ENCODE peak calls at places on chromosomes 2 and 18, in eight cellular contexts. L is aorta; V is neural progenitor cell; D is tibial artery; S is psoas muscle; E is PC-9; K is effector memory CD4-positive, alpha-beta T cell; G is colonic mucosa. W is an unnamed sample. For H3K4me1, the result is how much of the 10 kb centered on the place peaks cover.

GRCh38 chr18:51275712-51276473 is 78.4 kb upstream of the MEX3C start:
- DNase-seq in G (no peak), V (no peak), K (no peak), E (no peak), L (no peak), S (peak), D (no peak), W (no peak)

GRCh38 chr2:102558463-102558862 is 60.9 kb upstream of the SLC9A2 start:
- DNase-seq in S (no peak), D (no peak), V (no peak), L (no peak), K (no peak), G (no peak), E (no peak), W (no peak)

GRCh38 chr2:109339519-109339991 is 210.6 kb downstream of the SH3RF3 start:
- DNase-seq in E (no peak), K (no peak), S (no peak), G (no peak), D (no peak), V (no peak), L (no peak), W (no peak)

GRCh38 chr18:79818036-79818435 is 20.3 kb downstream of the KCNG2 start:
- DNase-seq in L (peak), K (no peak), G (no peak), V (no peak), S (no peak), E (no peak), D (no peak), W (no peak)

GRCh38 chr2:228105526-228106250 is 75.8 kb downstream of the SPHKAP start:
- DNase-seq in K (no peak), S (no peak), L (no peak), D (no peak), E (no peak), G (no peak), V (no peak), W (no peak)

GRCh38 chr2:10079931-10080535 is at the start of gene CYS1:
- DNase-seq in K (no peak), D (no peak), L (peak), G (no peak), V (peak), S (peak), E (peak), W (no peak)

GRCh38 chr2:214203199-214203598 is 207.7 kb upstream of the VWC2L start:
- DNase-seq in V (no peak), K (no peak), S (no peak), E (no peak), L (no peak), G (no peak), D (no peak), W (no peak)

GRCh38 chr2:9030882-9031645 is 27.6 kb upstream of the MBOAT2 start:
- DNase-seq in L (no peak), E (no peak), D (no peak), K (no peak), S (no peak), V (no peak), G (no peak), W (no peak)

GRCh38 chr2:189511210-189511609 is 69.4 kb downstream of the SLC40A1 start:
- DNase-seq in E (no peak), V (no peak), S (no peak), G (no peak), L (no peak), D (no peak), K (no peak), W (no peak)

GRCh38 chr18:78642561-78643398 is 336.8 kb upstream of the SALL3 start:
- DNase-seq in E (no peak), S (no peak), K (no peak), V (peak), G (no peak), D (no peak), L (no peak), W (no peak)

GRCh38 chr2:98822301-98823164 is 91.6 kb upstream of the MGAT4A start:
- DNase-seq in L (peak), D (peak), E (no peak), V (peak), G (no peak), K (peak), S (peak), W (peak)

GRCh38 chr2:117615106-117615505 is 199.4 kb upstream of the DDX18 start:
- DNase-seq in K (no peak), L (no peak), V (no peak), E (no peak), G (no peak), S (no peak), D (no peak), W (no peak)

GRCh38 chr2:216700088-216700567 is 4.8 kb upstream of the IGFBP5 start:
- DNase-seq in S (no peak), V (no peak), E (no peak), D (no peak), L (no peak), K (no peak), G (no peak), W (no peak)

GRCh38 chr2:3223080-3223923 is 154.3 kb downstream of the EIPR1 start:
- DNase-seq in D (no peak), V (no peak), L (no peak), S (no peak), G (no peak), E (no peak), K (peak), W (peak)

GRCh38 chr2:111662771-111663470 is 221.1 kb downstream of the ANAPC1 start:
- DNase-seq in D (no peak), V (no peak), G (peak), K (no peak), E (peak), S (no peak), L (no peak), W (no peak)

GRCh38 chr2:212099658-212100057 is 438.9 kb downstream of the ERBB4 start:
- DNase-seq in S (no peak), V (no peak), K (no peak), E (no peak), D (no peak), L (no peak), G (no peak), W (no peak)

DNA sequence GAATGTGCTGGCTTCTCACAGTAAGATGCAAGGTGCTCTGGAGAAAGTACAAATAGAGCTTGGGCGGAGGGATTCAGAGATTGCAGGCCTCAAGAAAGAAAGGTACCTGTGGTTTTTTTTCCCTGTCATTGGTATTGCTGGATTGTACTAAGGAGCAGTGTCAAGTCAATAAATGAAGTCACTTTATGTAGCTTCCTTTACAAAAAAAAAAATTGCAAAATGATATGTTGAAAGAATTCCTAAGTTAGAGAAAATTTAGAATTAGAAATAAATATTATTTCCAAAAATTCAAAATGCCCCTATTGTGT is 80.0 kb downstream of the GTF3C3 start:
- DNase-seq in V (no peak), S (no peak), L (no peak), G (no peak), K (no peak), E (no peak), D (no peak), W (no peak)
- H3K27ac ChIP-seq in V (no peak), S (peak), L (no peak), G (no peak), K (no peak), E (no peak), D (no peak), W (no peak)

GRCh38 chr2:38380397-38381130 is 3.5 kb upstream of the ATL2 start:
- DNase-seq in S (no peak), E (no peak), V (no peak), K (no peak), D (no peak), L (no peak), G (no peak), W (peak)
- H3K4me1 ChIP-seq in S (under half), E (under half), V (under half), K (under half), D (under half), L (under half), G (under half), W (under half)

DNA sequence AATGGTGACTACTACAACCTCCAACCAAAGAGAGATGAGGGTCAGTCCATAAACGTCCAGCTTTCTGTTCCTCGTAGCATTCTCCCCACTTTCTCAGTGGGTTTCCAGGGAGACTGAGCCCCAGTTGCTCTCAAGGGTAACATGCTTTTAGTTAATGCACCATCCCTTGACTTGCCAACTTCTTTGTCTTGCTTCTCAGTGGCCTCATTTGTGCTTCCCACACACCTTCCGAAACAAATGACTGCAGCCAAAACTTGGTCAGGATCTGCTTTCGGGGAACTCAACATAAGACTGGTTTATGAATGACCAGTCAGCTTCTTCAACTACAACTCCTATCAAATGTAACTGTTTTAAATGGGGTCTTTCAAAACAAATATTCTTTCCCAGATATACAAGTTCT is 94.1 kb downstream of the COL6A3 start:
- DNase-seq in L (no peak), E (no peak), G (no peak), V (no peak), K (no peak), D (no peak), S (no peak), W (no peak)
- H3K27ac ChIP-seq in L (no peak), E (no peak), G (no peak), V (no peak), K (no peak), D (peak), S (no peak), W (no peak)

DNA sequence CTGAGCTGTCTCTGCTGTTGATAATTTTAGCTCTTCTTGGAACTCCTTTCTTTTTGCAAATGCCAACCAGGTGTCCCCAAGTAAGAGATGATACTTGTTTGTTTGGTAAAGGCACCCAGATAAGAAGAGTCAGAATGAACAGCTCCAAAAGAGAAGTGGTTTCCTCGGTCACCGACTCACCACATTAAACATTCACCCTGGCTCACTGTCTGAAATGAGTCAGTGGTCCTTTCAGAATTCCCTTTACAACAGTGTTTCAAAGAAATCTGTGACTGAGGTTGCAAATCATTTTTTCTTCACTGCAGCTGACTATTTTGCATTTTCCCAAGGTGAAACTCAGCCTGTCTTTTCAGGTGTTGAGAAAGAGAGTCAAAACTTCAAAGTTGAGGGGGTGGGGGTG is 16.2 kb upstream of the CXCR4 start:
- DNase-seq in V (no peak), G (no peak), L (no peak), S (no peak), D (no peak), K (peak), E (no peak), W (peak)
- H3K4me1 ChIP-seq in V (under half), G (under half), L (under half), S (under half), D (under half), K (half or more), E (half or more), W (half or more)

GRCh38 chr18:54830260-54830659 is 2.0 kb downstream of the RAB27B start:
- DNase-seq in L (no peak), G (no peak), S (no peak), D (no peak), E (no peak), K (no peak), V (no peak), W (no peak)

GRCh38 chr18:54825626-54826344 is 2.5 kb upstream of the RAB27B start:
- DNase-seq in G (no peak), S (no peak), V (no peak), L (no peak), E (no peak), K (no peak), D (no peak), W (no peak)

GRCh38 chr18:54828986-54829385 is 709 bp downstream of the RAB27B start:
- DNase-seq in G (no peak), K (no peak), E (no peak), L (no peak), D (no peak), V (no peak), S (no peak), W (no peak)

GRCh38 chr18:54828290-54828871 is at the start of gene RAB27B:
- DNase-seq in K (peak), G (peak), D (peak), E (peak), S (peak), V (peak), L (peak), W (peak)

GRCh38 chr18:54829856-54830255 is 1.6 kb downstream of the RAB27B start:
- DNase-seq in K (no peak), E (peak), G (no peak), V (no peak), S (no peak), L (no peak), D (no peak), W (no peak)
- H3K27ac ChIP-seq in K (no peak), E (peak), G (no peak), V (no peak), S (no peak), L (no peak), D (no peak), W (no peak)

DNA sequence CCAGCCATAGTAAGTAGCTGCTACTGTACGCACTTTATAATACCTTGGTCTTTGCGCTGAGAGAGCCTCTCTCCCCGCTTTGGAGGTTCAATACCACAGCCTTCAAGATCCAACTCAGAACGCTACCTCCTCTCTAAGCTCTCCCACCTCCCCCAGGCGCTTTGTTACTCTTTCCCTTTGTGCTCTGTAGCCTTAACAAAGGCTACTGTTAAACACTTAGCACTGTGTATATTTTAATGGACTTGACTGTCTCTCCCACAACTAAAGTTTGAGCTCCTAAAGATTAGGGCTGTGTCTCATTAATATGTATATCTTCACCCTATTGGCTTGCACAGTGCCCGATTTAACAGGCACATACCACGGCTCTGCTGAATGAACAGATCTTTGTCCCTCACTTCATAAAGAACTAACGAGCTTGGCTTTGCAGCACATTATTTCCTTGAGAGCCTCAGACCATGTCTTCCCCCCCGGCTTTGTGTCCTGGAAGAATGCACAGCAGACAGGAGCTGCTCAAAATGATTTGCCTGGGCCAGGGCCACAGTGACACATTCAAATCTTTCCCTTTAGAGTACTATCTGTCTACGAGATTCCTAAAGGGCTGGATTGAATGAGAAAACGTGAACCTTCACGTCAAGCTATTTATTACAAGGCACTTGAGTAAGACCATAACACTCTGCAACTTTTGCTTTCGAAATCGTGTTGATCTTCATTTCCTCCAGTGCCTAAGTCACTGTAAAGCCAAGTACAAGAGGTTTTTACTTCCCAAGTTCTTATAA is 22.1 kb downstream of the ABHD3 start:
- DNase-seq in G (no peak), E (no peak), L (no peak), D (no peak), S (no peak), V (peak), K (no peak), W (peak)
- H3K4me1 ChIP-seq in G (under half), E (under half), L (under half), D (under half), S (under half), V (under half), K (under half), W (under half)

W was measured in CD4-positive, CD25-positive, alpha-beta regulatory T cell.